ENCODE peak calls at places on chromosomes 6 and 20, in nine cellular contexts. C, H, J, K, A, D, B, Z and Y are unnamed samples.

GRCh38 chr20:14477125-14477524 is 139.7 kb upstream of the FLRT3 start:
- DNase-seq in D (peak; percentile 75), B (no peak), A (no peak), H (no peak), K (no peak), C (no peak), Z (no peak), J (no peak), Y (no peak)

GRCh38 chr20:370151-370600 is 10.4 kb upstream of the TRIB3 start:
- DNase-seq in Z (no peak), D (no peak), H (no peak), A (no peak), C (peak; percentile 21), B (no peak), K (no peak), J (no peak), Y (no peak)

GRCh38 chr6:141103246-141103645 is 1029.5 kb upstream of the GJE1 start:
- DNase-seq in A (no peak), B (no peak), C (peak; percentile 25), K (peak; percentile 18), H (no peak), Z (no peak), D (peak; percentile 51), J (no peak), Y (no peak)

GRCh38 chr6:44002071-44002590 is 125.1 kb downstream of the MRPL14 start:
- DNase-seq in C (no peak), K (no peak), A (no peak), B (peak; percentile 27), J (no peak), Z (no peak), D (no peak), H (no peak), Y (no peak)

GRCh38 chr6:92828786-92829185 is 590.6 kb downstream of the EPHA7 start:
- DNase-seq in B (no peak), C (no peak), K (no peak), H (no peak), J (no peak), D (no peak), A (no peak), Z (no peak), Y (no peak)

GRCh38 chr6:97958143-97958542 is 675.1 kb upstream of the MMS22L start:
- DNase-seq in J (no peak), A (no peak), H (no peak), D (no peak), B (no peak), Z (no peak), C (no peak), K (no peak), Y (no peak)

GRCh38 chr6:108452725-108453195 is 108.0 kb upstream of the FOXO3 start:
- DNase-seq in A (no peak), H (no peak), K (no peak), J (no peak), D (peak; percentile 35), C (peak; percentile 84), B (no peak), Z (no peak), Y (no peak)

GRCh38 chr20:39164642-39165041 is 202.5 kb downstream of the DHX35 start:
- DNase-seq in C (no peak), D (no peak), Z (no peak), A (no peak), H (no peak), K (no peak), B (no peak), J (no peak), Y (no peak)

GRCh38 chr6:113995632-113996031 is 24.7 kb upstream of the HDAC2 start:
- DNase-seq in H (peak; percentile 84), J (no peak), Z (peak; percentile 42), K (peak; percentile 62), A (peak; percentile 52), B (no peak), D (peak; percentile 93), C (peak; percentile 87), Y (peak; percentile 91)

GRCh38 chr6:27268803-27269202 is 21.3 kb downstream of the PRSS16 start:
- DNase-seq in A (no peak), K (no peak), B (no peak), D (no peak), J (no peak), C (no peak), Z (no peak), H (no peak), Y (no peak)

GRCh38 chr6:89916136-89916920 is 22.1 kb downstream of the GJA10 start:
- DNase-seq in Z (no peak), C (no peak), K (no peak), J (no peak), B (no peak), D (no peak), H (no peak), A (no peak), Y (no peak)

GRCh38 chr6:97689078-97689754 is 406.2 kb upstream of the MMS22L start:
- DNase-seq in Z (no peak), A (no peak), D (no peak), B (no peak), H (no peak), C (no peak), J (no peak), K (no peak), Y (no peak)

GRCh38 chr20:53621482-53622246 is 28.0 kb upstream of the ZNF217 start:
- DNase-seq in D (peak; percentile 76), K (no peak), B (no peak), H (peak; percentile 86), J (no peak), A (no peak), C (peak; percentile 78), Z (no peak), Y (peak; percentile 37)

GRCh38 chr6:121339639-121340226 is 5.5 kb upstream of the TBC1D32 start:
- DNase-seq in K (no peak), A (no peak), H (no peak), C (no peak), J (no peak), B (no peak), Z (no peak), D (no peak), Y (no peak)

GRCh38 chr20:56179051-56179450 is 69.5 kb upstream of the MC3R start:
- DNase-seq in B (no peak), J (no peak), K (no peak), D (no peak), C (no peak), H (no peak), A (no peak), Z (no peak), Y (no peak)

GRCh38 chr6:16669227-16669626 is 92.0 kb downstream of the ATXN1 start:
- DNase-seq in B (no peak), A (no peak), H (no peak), Z (peak; percentile 13), J (peak; percentile 65), C (peak; percentile 93), D (peak; percentile 62), K (no peak), Y (no peak)

GRCh38 chr6:169938731-169939130 is 187.3 kb downstream of the ERMARD start:
- DNase-seq in A (no peak), K (no peak), B (no peak), J (no peak), Z (no peak), D (no peak), H (no peak), C (no peak), Y (no peak)

GRCh38 chr20:59673288-59673997 is 69.1 kb downstream of the PHACTR3 start:
- DNase-seq in H (no peak), B (no peak), Z (no peak), C (no peak), D (no peak), A (no peak), K (no peak), J (no peak), Y (no peak)

GRCh38 chr6:8130399-8130798 is 28.1 kb upstream of the EEF1E1 start:
- DNase-seq in Z (no peak), H (no peak), C (no peak), K (no peak), A (no peak), D (peak; percentile 68), J (no peak), B (no peak), Y (no peak)

GRCh38 chr20:62181808-62182207 is 1.0 kb upstream of the MTG2 start:
- DNase-seq in Z (no peak), K (no peak), A (no peak), D (no peak), J (no peak), C (no peak), B (no peak), H (no peak), Y (no peak)

GRCh38 chr6:37777272-37777736 is 42.2 kb upstream of the ZFAND3 start:
- DNase-seq in D (no peak), A (no peak), C (no peak), B (no peak), K (no peak), Z (peak; percentile 18), H (no peak), J (no peak), Y (no peak)

GRCh38 chr6:44674226-44675155 is 287.0 kb downstream of the CDC5L start:
- DNase-seq in A (no peak), Z (no peak), J (no peak), K (no peak), H (no peak), B (no peak), D (no peak), C (no peak), Y (no peak)

GRCh38 chr20:48584391-48585249 is 243.2 kb downstream of the PREX1 start:
- DNase-seq in A (no peak), D (no peak), C (no peak), Z (peak; percentile 93), H (no peak), B (no peak), J (no peak), K (peak; percentile 64), Y (no peak)

GRCh38 chr6:78909391-78909790 is 42.0 kb downstream of the IRAK1BP1 start:
- DNase-seq in A (no peak), C (no peak), K (no peak), D (peak; percentile 92), H (no peak), B (no peak), Z (no peak), J (no peak), Y (no peak)

GRCh38 chr6:131212024-131212423 is 76.8 kb downstream of the AKAP7 start:
- DNase-seq in B (no peak), K (no peak), H (no peak), C (no peak), A (no peak), J (no peak), Z (no peak), D (no peak), Y (no peak)

GRCh38 chr20:47789081-47789998 is 4.1 kb upstream of the SULF2 start:
- DNase-seq in Z (no peak), K (no peak), C (no peak), J (no peak), D (peak; percentile 20), H (no peak), A (no peak), B (no peak), Y (no peak)

GRCh38 chr6:11370191-11371018 is 137.9 kb upstream of the NEDD9 start:
- DNase-seq in Z (no peak), B (no peak), J (no peak), C (peak; percentile 96), D (no peak), K (no peak), A (no peak), H (no peak), Y (no peak)

GRCh38 chr6:169194737-169195136 is 58.9 kb downstream of the THBS2 start:
- DNase-seq in K (no peak), H (no peak), Z (no peak), C (no peak), B (no peak), D (peak; percentile 34), A (no peak), J (no peak), Y (no peak)

GRCh38 chr6:28737750-28738395 is 185.9 kb downstream of the TRIM27 start:
- DNase-seq in B (no peak), J (no peak), K (no peak), A (no peak), Z (no peak), C (no peak), H (no peak), D (no peak), Y (no peak)

GRCh38 chr6:27866370-27867050 is 45.7 kb downstream of the OR2B2 start:
- DNase-seq in H (peak; percentile 36), J (no peak), Z (peak; percentile 81), D (peak; percentile 86), B (no peak), K (peak; percentile 58), C (peak; percentile 77), A (no peak), Y (no peak)

GRCh38 chr6:157840776-157841175 is 17.7 kb downstream of the SNX9 start:
- DNase-seq in H (no peak), K (no peak), D (peak; percentile 68), C (peak; percentile 44), Z (no peak), B (no peak), J (no peak), A (no peak), Y (no peak)